ENCODE peak calls at places on chromosomes 6 and 20, in seven cellular contexts. Y, X, B, U, J, E and D are unnamed samples.

GRCh38 chr20:63706852-63707557 is 771 bp downstream of the ARFRP1 start:
- DNase-seq in Y (peak; percentile 79), X (no peak), B (peak; percentile 77), U (peak; percentile 66), J (peak; percentile 69), E (peak; percentile 57), D (peak; percentile 77)

GRCh38 chr6:157224957-157225574 is 98.3 kb downstream of the TMEM242 start:
- DNase-seq in Y (no peak), X (no peak), B (no peak), U (no peak), J (no peak), E (no peak), D (no peak)

GRCh38 chr6:46734867-46735719 is at the start of gene PLA2G7:
- DNase-seq in Y (no peak), X (no peak), B (no peak), U (no peak), J (peak; percentile 47), E (peak; percentile 14), D (peak; percentile 63)

GRCh38 chr6:2114100-2114499 is 131.3 kb downstream of the GMDS start:
- DNase-seq in Y (no peak), X (no peak), B (no peak), U (no peak), J (no peak), E (no peak), D (no peak)

GRCh38 chr6:82786251-82786650 is 279.4 kb downstream of the UBE3D start:
- DNase-seq in Y (no peak), X (no peak), B (no peak), U (no peak), J (no peak), E (no peak), D (no peak)

GRCh38 chr20:3697588-3698235 is 14.7 kb downstream of the SIGLEC1 start:
- DNase-seq in Y (no peak), X (no peak), B (no peak), U (no peak), J (no peak), E (no peak), D (no peak)

GRCh38 chr6:155388546-155388945 is 67.1 kb downstream of the NOX3 start:
- DNase-seq in Y (no peak), X (no peak), B (no peak), U (no peak), J (no peak), E (peak; percentile 32), D (no peak)

GRCh38 chr6:87756858-87757257 is 54.8 kb upstream of the AKIRIN2 start:
- DNase-seq in Y (no peak), X (no peak), B (no peak), U (no peak), J (no peak), E (peak; percentile 46), D (no peak)

GRCh38 chr20:31822421-31823330 is 3.5 kb downstream of the MYLK2 start:
- DNase-seq in Y (peak; percentile 86), X (peak; percentile 76), B (peak; percentile 49), U (peak; percentile 67), J (peak; percentile 86), E (peak; percentile 74), D (peak; percentile 90)

GRCh38 chr6:38730136-38730862 is 15.2 kb downstream of the DNAH8 start:
- DNase-seq in Y (no peak), X (no peak), B (no peak), U (no peak), J (no peak), E (no peak), D (no peak)

GRCh38 chr20:49276201-49276894 is 1.5 kb downstream of the ZNFX1 start:
- DNase-seq in Y (no peak), X (no peak), B (no peak), U (peak; percentile 39), J (no peak), E (peak; percentile 84), D (peak; percentile 65)

GRCh38 chr6:21824431-21825180 is 231.1 kb downstream of the SOX4 start:
- DNase-seq in Y (no peak), X (no peak), B (no peak), U (no peak), J (no peak), E (peak; percentile 60), D (no peak)

GRCh38 chr6:82270791-82271392 is 23.3 kb upstream of the IBTK start:
- DNase-seq in Y (no peak), X (no peak), B (peak; percentile 30), U (peak; percentile 24), J (no peak), E (peak; percentile 52), D (no peak)

GRCh38 chr20:61251529-61252393 is at the start of gene CDH4:
- DNase-seq in Y (peak; percentile 33), X (no peak), B (no peak), U (no peak), J (no peak), E (peak; percentile 22), D (no peak)

GRCh38 chr6:15036690-15037245 is 209.1 kb upstream of the JARID2 start:
- DNase-seq in Y (peak; percentile 90), X (peak; percentile 39), B (peak; percentile 59), U (no peak), J (no peak), E (peak; percentile 42), D (peak; percentile 91)

GRCh38 chr20:621115-621756 is 11.1 kb upstream of the TCF15 start:
- DNase-seq in Y (no peak), X (no peak), B (no peak), U (no peak), J (no peak), E (no peak), D (no peak)

GRCh38 chr20:661474-662288 is 8.7 kb upstream of the SRXN1 start:
- DNase-seq in Y (no peak), X (no peak), B (no peak), U (no peak), J (no peak), E (no peak), D (no peak)

GRCh38 chr6:107114872-107115694 is at the start of gene BEND3:
- DNase-seq in Y (peak; percentile 66), X (peak; percentile 32), B (no peak), U (peak; percentile 34), J (peak; percentile 63), E (peak; percentile 12), D (peak; percentile 77)

GRCh38 chr20:8132632-8133587 is 844 bp downstream of the PLCB1 start:
- DNase-seq in Y (peak; percentile 53), X (peak; percentile 46), B (no peak), U (no peak), J (peak; percentile 56), E (peak; percentile 39), D (peak; percentile 84)

GRCh38 chr6:157982580-157983438 is 1.1 kb downstream of the SYNJ2 start:
- DNase-seq in Y (peak; percentile 52), X (no peak), B (peak; percentile 85), U (peak; percentile 23), J (no peak), E (peak; percentile 57), D (no peak)

GRCh38 chr6:135851442-135852271 is at the start of gene PDE7B:
- DNase-seq in Y (peak; percentile 65), X (peak; percentile 77), B (no peak), U (peak; percentile 29), J (peak; percentile 84), E (peak; percentile 97), D (peak; percentile 93)

GRCh38 chr6:17968081-17968518 is 19.3 kb downstream of the KIF13A start:
- DNase-seq in Y (no peak), X (no peak), B (no peak), U (no peak), J (no peak), E (peak; percentile 28), D (no peak)

GRCh38 chr6:17971128-17972073 is 16.0 kb downstream of the KIF13A start:
- DNase-seq in Y (no peak), X (no peak), B (no peak), U (no peak), J (no peak), E (peak; percentile 71), D (no peak)

GRCh38 chr6:17967668-17968067 is 19.8 kb downstream of the KIF13A start:
- DNase-seq in Y (no peak), X (no peak), B (no peak), U (no peak), J (no peak), E (no peak), D (no peak)

GRCh38 chr6:17966451-17966850 is 21.0 kb downstream of the KIF13A start:
- DNase-seq in Y (no peak), X (no peak), B (no peak), U (no peak), J (no peak), E (no peak), D (no peak)

GRCh38 chr6:17968876-17969275 is 18.6 kb downstream of the KIF13A start:
- DNase-seq in Y (no peak), X (no peak), B (no peak), U (no peak), J (no peak), E (no peak), D (no peak)
- H3K4me1 ChIP-seq in Y (peaks cover 19% of the 10 kb centered on the region), X (peaks cover 68% of the 10 kb centered on the region), B (no peaks in the 10 kb centered on the region), U (no peaks in the 10 kb centered on the region), J (peaks cover 12% of the 10 kb centered on the region), E (peaks cover 12% of the 10 kb centered on the region), D (peaks cover 24% of the 10 kb centered on the region)

DNA sequence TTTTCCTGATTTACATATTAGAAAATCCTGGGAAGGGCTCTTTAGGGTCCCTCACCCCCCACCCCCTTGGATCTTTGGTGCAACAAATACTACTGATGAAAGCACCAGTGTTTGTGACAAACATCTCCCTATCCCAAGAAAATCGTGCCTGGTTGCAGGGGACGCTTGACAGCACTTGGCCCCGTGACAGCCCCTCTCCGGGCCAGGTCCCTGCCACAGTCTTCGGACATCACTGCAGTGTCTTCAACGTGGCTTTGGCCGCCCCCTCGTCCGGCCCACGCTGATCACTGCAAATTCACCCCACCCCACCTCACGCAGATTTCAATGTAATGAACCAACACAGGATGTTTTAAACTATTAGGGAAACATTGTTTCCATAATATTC is 43.3 kb downstream of the GNAS start:
- DNase-seq in Y (no peak), X (no peak), B (no peak), U (no peak), J (no peak), E (no peak), D (peak; percentile 65)
- H3K4me3 ChIP-seq in Y (no peak overlapping the region), X (no peak overlapping the region), B (no peak overlapping the region), U (no peak overlapping the region), J (no peak overlapping the region), E (no peak overlapping the region), D (no peak overlapping the region)

GRCh38 chr6:35587167-35587566 is 74.5 kb upstream of the TULP1 start:
- DNase-seq in Y (no peak), X (no peak), B (no peak), U (no peak), J (no peak), E (no peak), D (no peak)
- H3K4me1 ChIP-seq in Y (peaks cover 30% of the 10 kb centered on the region), X (peaks cover 96% of the 10 kb centered on the region), B (no peaks in the 10 kb centered on the region), U (peaks cover 88% of the 10 kb centered on the region), J (peaks cover 19% of the 10 kb centered on the region), E (peaks cover 2% of the 10 kb centered on the region), D (peaks cover 17% of the 10 kb centered on the region)

GRCh38 chr6:25774120-25774730 is 19.7 kb downstream of the SLC17A4 start:
- DNase-seq in Y (no peak), X (no peak), B (no peak), U (no peak), J (no peak), E (no peak), D (no peak)

GRCh38 chr6:25769983-25770382 is 15.4 kb downstream of the SLC17A4 start:
- DNase-seq in Y (no peak), X (no peak), B (no peak), U (no peak), J (no peak), E (no peak), D (no peak)

DNA sequence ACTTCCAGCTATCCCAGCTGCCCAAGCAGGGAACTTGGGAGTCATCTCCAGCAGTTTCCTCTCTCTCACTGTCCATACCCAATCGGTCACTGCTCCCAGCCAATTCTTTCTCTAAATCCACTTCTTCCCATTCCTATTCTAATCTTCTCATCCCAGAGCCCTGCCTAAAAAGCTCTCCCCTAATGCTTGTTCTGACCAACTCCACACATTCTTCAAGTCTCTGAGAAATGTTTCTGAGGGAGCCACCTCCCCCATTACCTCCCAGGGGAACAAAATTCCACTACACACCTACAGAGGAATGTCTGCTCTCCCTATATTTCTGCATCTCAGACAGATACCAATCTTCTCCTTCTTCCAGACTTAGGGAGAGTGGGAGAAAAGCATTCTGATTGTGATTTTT is 14.0 kb downstream of the SLC17A4 start:
- DNase-seq in Y (no peak), X (no peak), B (no peak), U (no peak), J (no peak), E (no peak), D (no peak)
- H3K4me3 ChIP-seq in Y (no peak overlapping the region), X (no peak overlapping the region), B (no peak overlapping the region), U (no peak overlapping the region), J (no peak overlapping the region), E (no peak overlapping the region), D (no peak overlapping the region)